ENCODE peak calls at places on chromosomes 1 and 21, in nine cellular contexts. X is GM23338; H is kidney; O is CD8-positive, alpha-beta T cell; J is epithelial cell of esophagus; W is kidney epithelial cell; M is right lobe of liver; B is sigmoid colon; G is NB4. Z is an unnamed sample.
A peak's percentile ranks its signal among the peaks of the same experiment; 100 is the strongest.

GRCh38 chr1:92486251-92487077 is at the start of gene GFI1:
- DNase-seq in H (peak; percentile 79), M (peak; percentile 61), J (no peak), W (no peak), O (peak; percentile 59), X (peak; percentile 76), B (no peak), G (peak; percentile 97), Z (peak; percentile 85)

GRCh38 chr21:45269861-45270260 is 17.8 kb downstream of the POFUT2 start:
- DNase-seq in H (peak; percentile 43), J (no peak), X (no peak), M (no peak), B (peak; percentile 55), O (no peak), G (no peak), W (no peak), Z (no peak)

GRCh38 chr1:182259229-182259872 is 132.2 kb downstream of the GLUL start:
- DNase-seq in G (peak; percentile 99), H (no peak), X (no peak), B (peak; percentile 81), M (peak; percentile 52), W (peak; percentile 4), J (no peak), O (peak; percentile 60), Z (no peak)

GRCh38 chr21:41932191-41932575 is 21.6 kb downstream of the C2CD2 start:
- DNase-seq in G (no peak), H (no peak), B (peak; percentile 62), X (no peak), J (peak; percentile 99), O (no peak), W (peak; percentile 69), M (no peak), Z (no peak)

GRCh38 chr1:207876129-207876528 is 34.8 kb downstream of the CD34 start:
- DNase-seq in H (no peak), W (no peak), B (no peak), M (no peak), O (no peak), X (peak; percentile 42), G (peak; percentile 40), J (no peak), Z (no peak)

GRCh38 chr1:215523906-215524305 is 43.2 kb upstream of the KCTD3 start:
- DNase-seq in O (no peak), M (no peak), G (no peak), H (no peak), X (no peak), J (no peak), B (no peak), W (no peak), Z (no peak)

GRCh38 chr21:32515869-32516268 is 69.5 kb downstream of the TCP10L start:
- DNase-seq in O (no peak), W (no peak), X (no peak), J (peak; percentile 22), M (no peak), H (no peak), G (peak; percentile 18), B (no peak), Z (no peak)

GRCh38 chr1:209587778-209588177 is 4.3 kb downstream of the CAMK1G start:
- DNase-seq in O (no peak), J (peak; percentile 46), X (no peak), B (no peak), G (no peak), H (no peak), W (no peak), M (no peak), Z (no peak)

GRCh38 chr1:158246650-158247049 is 7.6 kb upstream of the CD1A start:
- DNase-seq in X (peak; percentile 20), B (no peak), H (peak; percentile 41), G (peak; percentile 26), W (no peak), M (no peak), J (peak; percentile 36), O (no peak), Z (no peak)

GRCh38 chr1:2384130-2384860 is 7.1 kb downstream of the MORN1 start:
- DNase-seq in O (no peak), B (peak; percentile 47), X (no peak), H (peak; percentile 56), W (no peak), M (no peak), G (no peak), J (no peak), Z (no peak)

GRCh38 chr1:17606826-17607440 is 67.4 kb downstream of the ARHGEF10L start:
- DNase-seq in M (no peak), H (no peak), J (peak; percentile 73), X (peak; percentile 94), O (peak; percentile 23), B (peak; percentile 89), G (peak; percentile 66), W (no peak), Z (no peak)

GRCh38 chr1:64675718-64676345 is 69.0 kb upstream of the RAVER2 start:
- DNase-seq in X (peak; percentile 51), O (no peak), G (peak; percentile 6), B (no peak), W (no peak), M (no peak), J (peak; percentile 33), H (no peak), Z (no peak)

GRCh38 chr1:158007949-158008386 is 14.5 kb downstream of the KIRREL1 start:
- DNase-seq in W (no peak), O (no peak), H (peak; percentile 86), B (no peak), M (no peak), J (no peak), X (no peak), G (no peak), Z (no peak)

GRCh38 chr1:207027221-207027777 is 5.3 kb downstream of the C1orf116 start:
- DNase-seq in M (no peak), J (peak; percentile 98), O (no peak), X (no peak), H (peak; percentile 87), G (no peak), W (peak; percentile 87), B (no peak), Z (peak; percentile 77)

DNA sequence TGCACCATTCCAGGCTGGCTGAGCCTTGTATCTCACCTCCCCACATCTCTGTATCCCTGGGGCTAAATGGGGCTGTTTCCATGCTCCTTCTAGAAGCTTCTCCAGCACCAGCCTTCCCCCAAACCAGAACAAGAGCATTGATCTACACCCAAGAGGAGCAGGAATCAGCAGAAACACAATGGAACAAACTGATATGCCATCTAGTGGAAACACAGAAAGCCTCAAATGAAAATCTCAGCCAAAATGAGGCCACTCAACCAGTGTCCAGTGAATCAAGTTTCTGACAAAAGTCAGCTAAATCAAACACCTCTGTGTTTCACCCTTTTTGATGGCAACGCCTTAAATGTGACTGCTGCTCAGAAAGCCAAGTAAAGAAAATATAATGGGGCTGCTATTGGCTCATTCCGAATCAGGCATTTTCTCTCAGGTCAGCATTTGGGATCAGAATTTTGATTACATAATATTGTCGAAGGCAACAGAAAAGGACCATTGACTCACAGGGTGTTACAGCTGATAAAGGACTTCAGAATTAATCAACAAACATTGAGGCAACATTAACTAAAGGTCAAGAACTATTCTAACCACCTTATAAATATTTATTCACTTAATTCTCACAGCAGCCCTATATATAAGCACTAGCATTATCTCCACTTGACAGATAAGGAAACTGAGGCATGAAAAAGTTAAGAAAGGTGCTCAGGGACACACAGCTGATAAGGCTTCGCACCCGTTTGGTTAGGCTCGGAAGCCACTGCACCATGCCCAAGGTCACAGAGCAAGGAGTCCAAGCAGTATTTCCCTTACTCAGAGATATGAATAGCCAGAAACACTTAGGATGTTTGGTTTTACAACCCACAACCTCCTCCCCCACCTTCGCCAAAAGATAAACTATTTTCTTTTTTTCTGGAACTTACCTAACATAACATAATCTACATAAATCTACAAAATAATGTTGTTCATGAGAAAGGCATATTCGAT is 85.8 kb upstream of the KCNJ15 start:
- DNase-seq in W (no peak), J (peak; percentile 22), M (no peak), B (no peak), O (no peak), G (no peak), X (peak; percentile 16), H (no peak), Z (no peak)
- TF ChIP-seq CTCF in W (peak; percentile 27), J (peak; percentile 33), M (no peak), B (no peak), O (no peak), G (peak; percentile 7), X (peak; percentile 27), H (no peak), Z (no peak)

GRCh38 chr1:117370509-117370908 is 3.3 kb downstream of the MAN1A2 start:
- DNase-seq in X (no peak), G (no peak), O (no peak), W (no peak), B (no peak), M (no peak), J (no peak), H (no peak), Z (no peak)
- H3K4me3 ChIP-seq in X (peak overlapping the region; percentile 80), G (peak overlapping the region; percentile 87), O (no peak overlapping the region), W (peak overlapping the region; percentile 26), B (peak overlapping the region; percentile 2), M (peak overlapping the region; percentile 85), J (peak overlapping the region; percentile 75), H (peak overlapping the region; percentile 84), Z (no peak overlapping the region)

DNA sequence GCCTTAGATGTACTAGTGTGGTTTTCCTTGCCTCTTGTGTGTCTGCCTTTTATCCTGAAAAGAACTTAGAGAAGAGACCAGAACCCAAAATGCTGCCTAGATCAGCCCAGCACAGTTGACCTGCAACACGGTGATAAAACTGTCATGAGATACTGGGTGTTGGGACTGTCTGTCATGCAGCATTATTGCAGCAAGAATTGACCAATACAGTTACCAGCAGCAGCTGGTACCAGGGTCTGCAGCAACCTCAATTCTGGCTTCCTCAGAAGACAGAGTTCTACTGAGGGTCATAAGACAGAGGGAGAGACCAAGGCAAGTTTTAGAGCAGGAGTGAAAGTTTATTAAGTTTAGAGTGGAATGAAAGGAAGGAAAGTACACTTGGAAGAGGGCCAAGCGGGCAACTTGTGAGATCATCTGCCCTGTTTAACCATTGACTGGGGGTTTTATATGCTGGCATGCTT is 182.0 kb downstream of the DYRK1A start:
- DNase-seq in O (no peak), M (no peak), B (peak; percentile 44), H (no peak), G (no peak), J (no peak), X (no peak), W (no peak), Z (no peak)
- TF ChIP-seq CTCF in O (no peak), M (no peak), B (no peak), H (no peak), G (no peak), J (no peak), X (no peak), W (no peak), Z (no peak)

GRCh38 chr21:26169061-26169610 is 1.4 kb downstream of the APP start:
- DNase-seq in O (peak; percentile 29), H (peak; percentile 80), M (peak; percentile 35), W (no peak), X (peak; percentile 72), J (peak; percentile 68), G (peak; percentile 8), B (peak; percentile 70), Z (peak; percentile 63)

GRCh38 chr21:26167593-26167992 is 3.0 kb downstream of the APP start:
- DNase-seq in W (no peak), J (no peak), O (no peak), H (no peak), B (no peak), X (peak; percentile 29), G (no peak), M (no peak), Z (no peak)

GRCh38 chr21:26171310-26172100 is 935 bp upstream of the APP start:
- DNase-seq in W (no peak), B (no peak), M (no peak), J (no peak), H (no peak), G (no peak), X (no peak), O (no peak), Z (peak; percentile 35)

GRCh38 chr21:26169611-26170470 is 729 bp downstream of the APP start:
- DNase-seq in X (peak; percentile 64), M (peak; percentile 66), J (peak; percentile 55), W (no peak), G (no peak), H (peak; percentile 85), O (peak; percentile 24), B (peak; percentile 82), Z (peak; percentile 72)

GRCh38 chr21:26170471-26171309 is at the start of gene APP:
- DNase-seq in X (peak; percentile 82), W (no peak), J (peak; percentile 84), O (peak; percentile 88), H (peak; percentile 94), M (peak; percentile 89), B (peak; percentile 92), G (peak; percentile 49), Z (peak; percentile 95)
- H3K4me3 ChIP-seq in X (peak within 1 kb of the TSS; percentile 88), W (peak within 1 kb of the TSS; percentile 95), J (peak within 1 kb of the TSS; percentile 82), O (peak within 1 kb of the TSS; percentile 85), H (peak within 1 kb of the TSS; percentile 86), M (peak within 1 kb of the TSS; percentile 84), B (peak within 1 kb of the TSS; percentile 74), G (no peak within 1 kb of the TSS), Z (peak within 1 kb of the TSS; percentile 80)

Z was measured in mucosa of descending colon.